ENCODE peak calls at places on chromosomes 11 and 22, in ten cellular contexts. W, F, P, J, I, C, L, X, R and M are unnamed samples.

GRCh38 chr11:102010776-102011500 is 36.3 kb upstream of the CFAP300 start:
- DNase-seq in J (peak; percentile 82), W (peak; percentile 67), I (peak; percentile 83), X (peak; percentile 10), R (no peak), L (no peak), F (peak; percentile 7), P (peak; percentile 68), C (peak; percentile 92), M (no peak)

GRCh38 chr11:65488273-65489058 is 10.4 kb upstream of the MALAT1 start:
- DNase-seq in C (peak; percentile 87), L (no peak), F (no peak), X (no peak), W (no peak), I (peak; percentile 75), R (peak; percentile 77), P (no peak), J (peak; percentile 71), M (no peak)

GRCh38 chr11:63613517-63614135 is 607 bp downstream of the PLAAT3 start:
- DNase-seq in P (peak; percentile 56), W (peak; percentile 44), R (peak; percentile 72), F (peak; percentile 15), I (peak; percentile 84), L (no peak), J (no peak), X (peak; percentile 45), C (peak; percentile 66), M (peak; percentile 16)

GRCh38 chr11:15714641-15715399 is 600.1 kb downstream of the INSC start:
- DNase-seq in L (no peak), X (no peak), F (no peak), R (no peak), P (no peak), C (no peak), W (no peak), J (peak; percentile 60), I (no peak), M (no peak)

GRCh38 chr11:71964641-71965040 is 34.1 kb upstream of the IL18BP start:
- DNase-seq in C (no peak), X (no peak), P (no peak), L (no peak), R (no peak), F (no peak), W (no peak), I (no peak), J (no peak), M (no peak)

GRCh38 chr11:74676596-74676995 is 54.6 kb downstream of the CHRDL2 start:
- DNase-seq in P (no peak), R (no peak), X (no peak), F (no peak), J (no peak), L (no peak), I (no peak), W (no peak), C (no peak), M (no peak)

GRCh38 chr11:2383823-2384722 is 7.0 kb downstream of the CD81 start:
- DNase-seq in W (no peak), F (no peak), L (no peak), I (peak; percentile 68), X (peak; percentile 51), P (no peak), C (no peak), R (no peak), J (no peak), M (peak; percentile 48)

GRCh38 chr22:19982991-19983578 is 33.5 kb downstream of the ARVCF start:
- DNase-seq in P (no peak), W (no peak), I (peak; percentile 89), F (no peak), R (peak; percentile 22), J (no peak), C (no peak), X (no peak), L (no peak), M (no peak)

GRCh38 chr22:37551981-37552380 is 8.3 kb upstream of the CDC42EP1 start:
- DNase-seq in J (no peak), I (no peak), F (no peak), L (no peak), W (no peak), P (no peak), C (no peak), R (no peak), X (no peak), M (no peak)

GRCh38 chr11:2813141-2813908 is 72.2 kb downstream of the CDKN1C start:
- DNase-seq in X (no peak), F (no peak), P (peak; percentile 50), C (no peak), W (no peak), R (no peak), L (peak; percentile 45), J (peak; percentile 90), I (peak; percentile 41), M (no peak)

GRCh38 chr11:78809931-78810481 is 235.3 kb upstream of the NARS2 start:
- DNase-seq in I (no peak), P (no peak), F (no peak), X (no peak), W (no peak), J (peak; percentile 91), R (no peak), L (no peak), C (peak; percentile 48), M (no peak)

GRCh38 chr11:112584674-112585073 is 324.0 kb upstream of the PLET1 start:
- DNase-seq in X (no peak), W (no peak), F (peak; percentile 54), J (no peak), C (no peak), L (peak; percentile 17), I (no peak), P (peak; percentile 41), R (no peak), M (no peak)

GRCh38 chr11:113311536-113311935 is 2.8 kb upstream of the TTC12 start:
- DNase-seq in W (no peak), F (no peak), I (no peak), P (no peak), J (peak; percentile 18), C (peak; percentile 42), R (no peak), L (no peak), X (no peak), M (no peak)

GRCh38 chr11:128610765-128611617 is 23.6 kb upstream of the ETS1 start:
- DNase-seq in W (no peak), P (no peak), R (no peak), I (no peak), X (no peak), F (no peak), C (no peak), J (no peak), L (peak; percentile 97), M (peak; percentile 75)

GRCh38 chr11:64720167-64720566 is 2.8 kb downstream of the NRXN2 start:
- DNase-seq in C (no peak), P (no peak), L (no peak), F (peak; percentile 64), X (no peak), W (no peak), J (no peak), R (no peak), I (no peak), M (no peak)

GRCh38 chr11:27209562-27210005 is 153.4 kb downstream of the CCDC34 start:
- DNase-seq in W (no peak), X (peak; percentile 27), F (no peak), I (peak; percentile 50), P (peak; percentile 55), J (peak; percentile 93), C (peak; percentile 95), R (no peak), L (no peak), M (no peak)

GRCh38 chr22:35346596-35347220 is 34.2 kb upstream of the HMOX1 start:
- DNase-seq in X (no peak), L (no peak), R (no peak), J (no peak), C (no peak), P (no peak), F (no peak), I (no peak), W (no peak), M (no peak)

GRCh38 chr11:109864161-109864661 is 229.0 kb upstream of the ZC3H12C start:
- DNase-seq in F (no peak), R (no peak), W (no peak), P (peak; percentile 15), I (no peak), L (no peak), C (no peak), J (no peak), X (no peak), M (no peak)
- H3K4me3 ChIP-seq in F (no peak overlapping the region), R (no peak overlapping the region), W (no peak overlapping the region), P (no peak overlapping the region), I (no peak overlapping the region), L (no peak overlapping the region), C (no peak overlapping the region), J (no peak overlapping the region), X (no peak overlapping the region), M (no peak overlapping the region)

DNA sequence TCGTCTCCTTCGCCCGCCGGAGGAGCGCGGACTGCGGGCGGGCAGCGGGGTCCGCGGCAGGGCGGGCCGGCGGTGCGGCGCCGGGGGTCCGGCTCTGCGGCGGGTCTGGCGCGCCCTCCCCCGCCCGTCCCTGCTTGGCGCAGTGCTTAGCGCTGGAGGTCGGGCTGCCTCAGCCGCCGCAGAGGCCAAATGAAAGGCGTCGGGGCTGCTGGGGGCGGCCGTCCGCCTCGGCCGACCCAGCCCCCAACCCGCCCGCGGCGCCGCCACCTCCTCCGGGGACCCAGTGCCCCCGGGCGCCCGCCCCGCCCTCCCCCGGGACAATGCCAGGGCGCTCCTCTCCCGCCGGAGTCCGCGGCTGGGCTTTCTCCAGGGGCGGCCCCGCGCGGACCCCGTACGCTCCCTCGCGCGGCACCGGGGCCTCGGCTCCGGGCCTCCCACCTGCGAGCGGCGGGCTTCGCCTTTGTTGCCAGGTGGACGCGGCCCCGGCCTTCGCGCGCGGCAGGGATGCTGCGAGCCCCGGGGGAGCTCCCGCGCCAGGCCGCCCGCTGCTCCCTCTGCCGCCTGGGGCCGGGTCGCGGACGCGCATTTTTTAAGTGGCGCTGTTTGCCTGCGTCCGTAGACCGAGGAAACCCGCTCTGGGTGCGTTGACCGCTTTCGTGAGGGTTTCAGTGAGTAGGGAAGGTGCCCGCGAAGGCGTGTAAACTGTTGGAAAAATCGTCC is 575 bp downstream of the APLP2 start:
- DNase-seq in J (peak; percentile 13), R (peak; percentile 58), C (no peak), W (peak; percentile 60), L (peak; percentile 37), I (peak; percentile 66), X (peak; percentile 46), P (peak; percentile 66), F (peak; percentile 31), M (peak; percentile 52)
- H3K4me3 ChIP-seq in J (peak overlapping the region; percentile 90), R (peak overlapping the region; percentile 94), C (peak overlapping the region; percentile 92), W (peak overlapping the region; percentile 88), L (peak overlapping the region; percentile 97), I (peak overlapping the region; percentile 93), X (peak overlapping the region; percentile 59), P (peak overlapping the region; percentile 85), F (peak overlapping the region; percentile 66), M (peak overlapping the region; percentile 61)

GRCh38 chr11:68043029-68043348 is 4.2 kb downstream of the TCIRG1 start:
- DNase-seq in F (no peak), R (peak; percentile 22), J (no peak), X (no peak), P (no peak), I (no peak), C (no peak), W (no peak), L (no peak), M (no peak)
- H3K4me3 ChIP-seq in F (no peak overlapping the region), R (no peak overlapping the region), J (no peak overlapping the region), X (no peak overlapping the region), P (no peak overlapping the region), I (no peak overlapping the region), C (no peak overlapping the region), W (no peak overlapping the region), L (no peak overlapping the region), M (no peak overlapping the region)

DNA sequence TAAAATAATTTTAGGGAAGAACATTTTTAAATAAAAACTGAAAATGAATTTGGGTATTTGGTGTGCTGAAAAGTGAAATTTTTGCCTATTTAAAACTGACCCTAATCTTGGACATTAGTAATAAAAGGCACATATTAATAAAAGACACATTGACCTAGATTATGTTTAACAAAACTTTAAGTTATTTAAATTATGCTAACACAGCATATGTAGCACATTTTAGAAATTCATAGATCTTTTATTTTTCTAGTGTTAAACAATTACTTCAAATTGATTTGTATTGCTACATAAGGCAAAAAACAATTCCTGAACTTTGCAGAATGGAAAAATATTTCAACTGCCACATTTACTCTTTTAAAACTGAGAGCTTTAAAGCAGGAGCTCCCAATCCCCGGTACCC is 10.6 kb downstream of the C11orf58 start:
- DNase-seq in R (no peak), L (no peak), I (no peak), W (no peak), P (no peak), F (no peak), X (no peak), C (no peak), J (no peak), M (no peak)
- H3K4me3 ChIP-seq in R (no peak overlapping the region), L (no peak overlapping the region), I (no peak overlapping the region), W (no peak overlapping the region), P (no peak overlapping the region), F (no peak overlapping the region), X (no peak overlapping the region), C (no peak overlapping the region), J (no peak overlapping the region), M (no peak overlapping the region)